ENCODE peak calls at places on chromosomes 1 and 21, in four cellular contexts. D, E, A and I are unnamed samples.

GRCh38 chr1:195195423-195196057 is 1412.7 kb downstream of the KCNT2 start:
- DNase-seq in D (peak), E (no peak), A (no peak), I (no peak)

GRCh38 chr1:211811126-211811525 is 19.4 kb downstream of the LPGAT1 start:
- DNase-seq in E (no peak), A (no peak), D (no peak), I (no peak)

GRCh38 chr1:212607206-212607923 is 1.2 kb upstream of the ATF3 start:
- DNase-seq in E (no peak), A (no peak), D (no peak), I (no peak)

GRCh38 chr1:77378723-77379533 is 97.1 kb downstream of the AK5 start:
- DNase-seq in E (no peak), D (no peak), A (no peak), I (no peak)

GRCh38 chr1:173212952-173213491 is 5.9 kb upstream of the TNFSF4 start:
- DNase-seq in E (peak), A (no peak), D (peak), I (no peak)

GRCh38 chr1:216788671-216789070 is 65.4 kb upstream of the ESRRG start:
- DNase-seq in E (no peak), D (no peak), A (no peak), I (no peak)

GRCh38 chr1:45205000-45205909 is 1.1 kb downstream of the ZSWIM5 start:
- DNase-seq in D (no peak), A (peak), E (peak), I (peak)

GRCh38 chr1:17577907-17578297 is 38.4 kb downstream of the ARHGEF10L start:
- DNase-seq in E (no peak), A (no peak), D (no peak), I (peak)

GRCh38 chr21:26148834-26149354 is 21.7 kb downstream of the APP start:
- DNase-seq in A (no peak), D (no peak), E (no peak), I (no peak)

GRCh38 chr1:22784317-22784716 is 73.7 kb downstream of the EPHB2 start:
- DNase-seq in D (no peak), A (no peak), E (no peak), I (no peak)

GRCh38 chr21:45920824-45921600 is 60.6 kb upstream of the COL6A1 start:
- DNase-seq in E (no peak), D (no peak), A (no peak), I (no peak)

GRCh38 chr21:42073140-42074099 is 2.3 kb downstream of the UMODL1 start:
- DNase-seq in E (no peak), A (no peak), D (no peak), I (no peak)

GRCh38 chr1:18344755-18345154 is 136.0 kb upstream of the KLHDC7A start:
- DNase-seq in D (no peak), A (peak), E (no peak), I (no peak)

GRCh38 chr1:22525211-22525610 is 38.1 kb upstream of the EPHA8 start:
- DNase-seq in E (no peak), D (no peak), A (no peak), I (no peak)

GRCh38 chr21:41888749-41889376 is 9.7 kb upstream of the PRDM15 start:
- DNase-seq in D (no peak), A (no peak), E (no peak), I (no peak)

GRCh38 chr1:22717038-22717758 is 6.6 kb downstream of the EPHB2 start:
- DNase-seq in A (no peak), E (no peak), D (no peak), I (peak)

GRCh38 chr21:25331286-25331685 is 276.0 kb downstream of the MRPL39 start:
- DNase-seq in E (no peak), A (no peak), D (no peak), I (no peak)

GRCh38 chr1:84834419-84835064 is 58.5 kb downstream of the LPAR3 start:
- DNase-seq in D (no peak), E (no peak), A (no peak), I (no peak)

GRCh38 chr1:182430263-182431068 is 19.5 kb upstream of the RGSL1 start:
- DNase-seq in E (no peak), A (no peak), D (peak), I (no peak)

GRCh38 chr21:38333290-38334272 is 76.8 kb downstream of the KCNJ15 start:
- DNase-seq in D (no peak), A (no peak), E (no peak), I (no peak)

GRCh38 chr1:235207202-235207565 is 46.1 kb upstream of the RBM34 start:
- DNase-seq in D (no peak), E (no peak), A (no peak), I (peak)

GRCh38 chr1:161905269-161905884 is 118.3 kb downstream of the OLFML2B start:
- DNase-seq in E (peak), D (no peak), A (peak), I (peak)

GRCh38 chr1:3674100-3675094 is 22.1 kb downstream of the TP73 start:
- DNase-seq in D (peak), A (no peak), E (no peak), I (no peak)

GRCh38 chr1:220991959-220992704 is 112.9 kb downstream of the HLX start:
- DNase-seq in A (no peak), E (no peak), D (no peak), I (no peak)

GRCh38 chr1:153397924-153398651 is 7.2 kb upstream of the S100A8 start:
- DNase-seq in E (no peak), A (no peak), D (no peak), I (no peak)

GRCh38 chr1:153397056-153397923 is 6.4 kb upstream of the S100A8 start:
- DNase-seq in E (no peak), A (no peak), D (no peak), I (no peak)

GRCh38 chr1:153395136-153395685 is 4.3 kb upstream of the S100A8 start:
- DNase-seq in A (no peak), D (no peak), E (no peak), I (no peak)

GRCh38 chr1:153395776-153396175 is 4.9 kb upstream of the S100A8 start:
- DNase-seq in E (no peak), A (no peak), D (no peak), I (no peak)

DNA sequence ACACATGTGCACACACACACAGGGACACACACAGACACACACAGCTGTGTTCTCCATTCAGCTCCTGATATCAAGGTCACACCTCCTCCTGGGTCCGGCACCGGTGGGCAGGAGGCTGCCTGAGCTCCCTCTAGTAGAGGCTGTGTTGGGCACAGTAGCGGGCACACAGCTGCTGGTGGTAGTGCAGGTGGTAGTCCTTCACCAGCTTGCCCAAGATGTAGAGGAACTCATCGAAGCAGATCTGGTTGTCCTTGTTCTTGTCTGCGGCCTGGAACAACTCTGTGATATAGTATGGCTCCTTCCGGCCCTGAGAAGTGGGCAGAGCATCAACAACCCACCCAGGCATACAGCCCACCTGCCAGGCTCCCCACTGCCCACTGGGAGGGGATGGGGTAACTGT is 5.6 kb upstream of the S100A8 start:
- DNase-seq in D (no peak), E (no peak), A (no peak), I (no peak)
- TF ChIP-seq TARDBP in D (no peak), E (no peak), A (no peak), I (no peak)

DNA sequence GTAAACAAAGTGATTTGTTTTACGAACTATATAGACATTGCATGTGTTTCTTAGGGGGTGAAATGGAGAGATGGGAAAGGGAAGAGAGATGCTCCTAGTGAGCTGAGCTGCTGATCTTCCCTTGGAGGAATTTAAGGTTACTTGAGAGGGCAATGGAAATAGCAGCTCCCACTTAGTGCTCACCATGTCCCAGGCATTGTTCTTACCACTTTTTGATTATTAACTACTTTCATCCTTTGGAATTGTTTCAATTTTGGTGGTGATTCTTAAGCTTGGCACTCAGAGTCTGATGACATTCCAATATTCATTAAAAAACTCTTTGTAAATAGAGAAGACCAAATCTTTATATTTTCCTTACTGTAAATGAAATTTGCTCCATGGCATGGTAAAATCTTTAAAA is 124.9 kb downstream of the ITSN1 start:
- DNase-seq in A (no peak), D (no peak), E (no peak), I (no peak)
- TF ChIP-seq TARDBP in A (no peak), D (no peak), E (no peak), I (no peak)

DNA sequence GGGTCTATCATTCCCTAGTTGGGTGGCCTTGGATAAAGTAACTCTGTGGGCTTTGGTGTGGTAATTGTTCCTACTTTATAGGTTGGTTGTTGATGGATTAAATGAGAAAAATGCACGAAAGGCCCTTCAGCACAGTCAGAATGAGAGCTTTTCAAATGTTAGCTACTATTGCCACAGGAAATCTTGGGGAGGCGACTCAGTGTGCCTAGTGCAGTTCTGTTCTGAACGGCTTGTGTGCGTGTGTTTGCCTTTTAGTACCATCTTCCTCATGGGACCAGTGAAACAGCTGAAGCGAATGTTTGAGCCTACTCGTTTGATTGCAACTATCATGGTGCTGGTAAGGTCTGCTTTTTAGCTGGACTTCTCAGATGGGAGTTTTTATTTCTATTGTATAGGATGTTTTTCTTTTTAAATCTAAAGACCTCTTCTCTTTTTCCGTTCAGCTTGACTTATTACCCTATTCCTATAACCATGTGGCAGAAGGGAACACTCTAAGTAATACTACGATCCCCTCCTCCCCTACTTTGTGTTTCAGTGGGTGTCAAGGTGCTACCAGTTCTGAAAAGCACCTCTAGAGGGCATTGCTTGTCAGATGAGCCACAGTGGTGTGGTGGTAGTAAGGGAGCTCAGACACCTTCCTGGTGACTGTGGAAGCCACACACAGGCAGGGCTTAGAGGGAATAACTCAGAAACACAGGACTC is 9.2 kb downstream of the SFT2D2 start:
- DNase-seq in E (peak), A (peak), D (no peak), I (peak)
- TF ChIP-seq TARDBP in E (no peak), A (no peak), D (no peak), I (no peak)

DNA sequence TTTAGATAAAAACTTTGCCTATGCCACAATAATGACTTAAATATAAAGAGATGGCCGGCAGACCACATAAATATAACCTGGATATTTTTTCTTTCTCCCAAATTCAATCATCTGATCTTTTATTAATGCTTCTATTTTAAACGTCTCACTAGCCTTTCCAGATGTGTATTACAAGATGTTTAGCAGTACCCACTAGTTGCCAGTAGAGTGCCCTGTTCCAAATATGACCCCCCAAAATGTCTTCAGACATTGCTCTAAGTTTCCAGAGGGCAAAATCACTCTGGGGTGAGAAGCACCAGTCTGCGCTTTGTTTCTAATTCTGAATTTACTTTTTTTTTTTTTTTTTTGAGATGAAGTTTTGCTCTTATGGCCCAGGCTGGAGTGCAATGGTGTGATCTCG is 268.1 kb downstream of the GRIK1 start:
- DNase-seq in D (no peak), A (no peak), E (no peak), I (peak)
- TF ChIP-seq TARDBP in D (no peak), A (no peak), E (no peak), I (no peak)

DNA sequence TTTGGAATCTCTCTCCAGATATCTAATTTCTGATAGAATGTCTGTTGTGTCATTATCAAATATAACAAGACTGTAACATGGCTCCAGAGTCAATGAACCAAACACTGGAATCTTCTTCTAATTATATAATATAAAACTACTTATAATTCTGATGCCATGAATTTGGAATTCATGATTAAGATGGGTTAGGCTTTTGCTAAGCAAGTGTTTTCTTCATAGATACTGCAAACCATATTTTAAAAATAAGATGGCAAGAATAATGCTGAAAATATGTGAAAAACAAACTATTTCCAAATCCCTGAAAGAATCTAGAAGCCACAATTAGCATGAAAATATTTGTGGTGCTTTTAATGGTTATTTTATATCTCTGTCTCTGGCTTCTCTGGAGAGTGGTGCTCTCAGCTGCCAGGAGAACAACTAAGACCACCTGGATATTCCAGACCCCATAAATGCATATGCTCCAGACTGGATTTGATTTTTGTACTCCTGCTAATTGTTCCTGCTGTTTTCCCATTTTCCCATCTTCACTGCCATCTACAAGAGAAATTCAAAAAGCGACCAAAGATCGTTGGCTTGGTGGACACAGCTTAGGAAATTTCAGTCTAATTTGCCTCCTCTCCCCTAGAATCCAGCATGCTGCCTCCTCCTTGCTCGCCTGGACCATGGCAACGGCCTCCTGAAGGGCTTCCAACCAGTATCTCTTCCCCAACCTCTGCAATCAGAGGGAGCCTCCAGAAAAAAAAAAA is 418.9 kb downstream of the SETD4 start:
- DNase-seq in D (no peak), E (no peak), A (no peak), I (no peak)
- TF ChIP-seq TARDBP in D (no peak), E (no peak), A (no peak), I (no peak)

GRCh38 chr1:202192770-202193613 is 607 bp upstream of the LGR6 start:
- DNase-seq in D (no peak), E (peak), A (peak), I (peak)
- TF ChIP-seq TARDBP in D (no peak), E (no peak), A (no peak), I (no peak)